ENCODE peak calls at places on chromosomes 13 and 19, in eight cellular contexts. J is H54; P is WTC11; R is astrocyte of the hippocampus; K is renal cortical epithelial cell; F is breast epithelium; O is PC-9; Z is activated naive CD4-positive, alpha-beta T cell treated with anti-CD3 and anti-CD28 coated beads, Interleukin-2, amount 50 U/mL, for 16 hours. D is an unnamed sample.

GRCh38 chr13:83780201-83780600 is 102.1 kb downstream of the SLITRK1 start:
- DNase-seq in K (peak; percentile 11), J (no peak), Z (no peak), O (no peak), P (peak; percentile 22), R (peak; percentile 4), F (no peak), D (no peak)

GRCh38 chr13:88622362-88622973 is 951.3 kb downstream of the SLITRK5 start:
- DNase-seq in O (no peak), J (no peak), K (no peak), Z (no peak), R (no peak), P (no peak), F (no peak), D (peak; percentile 59)

GRCh38 chr19:40626918-40627317 is 25.7 kb downstream of the LTBP4 start:
- DNase-seq in O (no peak), K (no peak), J (no peak), F (no peak), P (no peak), R (no peak), Z (no peak), D (no peak)

GRCh38 chr13:53090507-53090906 is 61.9 kb downstream of the OLFM4 start:
- DNase-seq in R (no peak), P (no peak), K (no peak), F (no peak), J (no peak), O (no peak), Z (no peak), D (no peak)

GRCh38 chr13:111929036-111929616 is 137.8 kb upstream of the SOX1 start:
- DNase-seq in O (no peak), Z (no peak), K (no peak), P (no peak), F (no peak), J (no peak), R (no peak), D (no peak)

GRCh38 chr13:29474991-29475390 is 120.5 kb downstream of the SLC7A1 start:
- DNase-seq in O (no peak), P (no peak), F (no peak), R (peak; percentile 93), K (peak; percentile 10), Z (no peak), J (no peak), D (no peak)

GRCh38 chr19:49560358-49560900 is 19.9 kb downstream of the NOSIP start:
- DNase-seq in Z (peak; percentile 39), O (no peak), R (no peak), K (no peak), J (no peak), P (no peak), F (no peak), D (no peak)

GRCh38 chr13:102317593-102317992 is 84.3 kb downstream of the FGF14 start:
- DNase-seq in O (no peak), Z (no peak), F (no peak), P (no peak), K (peak; percentile 60), R (peak; percentile 18), J (no peak), D (no peak)

GRCh38 chr19:5484398-5485285 is 29.4 kb downstream of the ZNRF4 start:
- DNase-seq in P (no peak), Z (no peak), F (no peak), R (peak; percentile 76), O (no peak), K (no peak), J (no peak), D (no peak)

GRCh38 chr13:102901615-102902305 is 55.9 kb downstream of the ERCC5 start:
- DNase-seq in P (no peak), Z (no peak), O (peak; percentile 21), F (no peak), K (peak; percentile 49), R (no peak), J (no peak), D (no peak)

GRCh38 chr19:32018014-32018413 is 327.4 kb upstream of the ZNF507 start:
- DNase-seq in F (no peak), R (peak; percentile 89), O (no peak), Z (no peak), J (no peak), P (no peak), K (peak; percentile 38), D (peak; percentile 82)

GRCh38 chr19:48510421-48511268 is 990 bp downstream of the LMTK3 start:
- DNase-seq in R (peak; percentile 74), Z (peak; percentile 75), J (no peak), F (peak; percentile 77), K (peak; percentile 31), P (peak; percentile 89), O (peak; percentile 52), D (no peak)

GRCh38 chr19:43700368-43701015 is 15.4 kb upstream of the IRGC start:
- DNase-seq in F (no peak), Z (no peak), P (no peak), K (no peak), J (no peak), O (no peak), R (peak; percentile 79), D (no peak)

GRCh38 chr19:16034180-16034579 is 42.1 kb upstream of the TPM4 start:
- DNase-seq in P (no peak), K (no peak), F (no peak), R (no peak), J (no peak), O (no peak), Z (no peak), D (no peak)

GRCh38 chr19:50555447-50556235 is 12.6 kb downstream of the LRRC4B start:
- DNase-seq in K (no peak), O (no peak), R (no peak), J (no peak), F (no peak), P (peak; percentile 68), Z (no peak), D (no peak)

GRCh38 chr19:35349614-35350521 is 2.2 kb downstream of the FFAR1 start:
- DNase-seq in P (no peak), K (no peak), J (no peak), Z (no peak), F (peak; percentile 34), O (no peak), R (no peak), D (no peak)

GRCh38 chr13:78909276-78909675 is 250.3 kb upstream of the OBI1 start:
- DNase-seq in Z (no peak), P (no peak), J (no peak), K (no peak), O (no peak), F (no peak), R (no peak), D (no peak)

GRCh38 chr13:110463876-110464510 is 97.5 kb downstream of the RAB20 start:
- DNase-seq in Z (no peak), R (no peak), O (no peak), J (no peak), F (no peak), K (no peak), P (no peak), D (no peak)

GRCh38 chr19:50780753-50781480 is 9.3 kb upstream of the ACP4 start:
- DNase-seq in Z (no peak), K (peak; percentile 29), O (no peak), J (no peak), F (no peak), R (peak; percentile 46), P (no peak), D (no peak)

GRCh38 chr13:112696001-112696868 is 6.4 kb downstream of the ATP11A start:
- DNase-seq in F (peak; percentile 40), Z (no peak), J (no peak), R (no peak), P (peak; percentile 9), K (no peak), O (no peak), D (no peak)

GRCh38 chr19:18418034-18418724 is 1.0 kb upstream of the SSBP4 start:
- DNase-seq in K (no peak), Z (peak; percentile 52), F (no peak), J (no peak), P (peak; percentile 11), R (peak; percentile 35), O (no peak), D (no peak)

GRCh38 chr19:48351341-48351752 is 12.4 kb downstream of the TMEM143 start:
- DNase-seq in F (peak; percentile 78), R (peak; percentile 71), J (peak; percentile 42), P (peak; percentile 90), O (no peak), Z (peak; percentile 80), K (no peak), D (no peak)

GRCh38 chr19:5547881-5548280 is 19.9 kb downstream of the TINCR start:
- DNase-seq in R (peak; percentile 39), J (peak; percentile 54), Z (no peak), K (peak; percentile 41), P (peak; percentile 69), O (peak; percentile 48), F (no peak), D (no peak)

GRCh38 chr19:17001603-17002183 is 24.9 kb downstream of the CPAMD8 start:
- DNase-seq in Z (peak; percentile 39), F (no peak), K (no peak), P (no peak), R (no peak), J (no peak), O (no peak), D (no peak)

GRCh38 chr13:82224806-82225205 is 1657.5 kb downstream of the SLITRK1 start:
- DNase-seq in Z (no peak), F (no peak), P (no peak), R (no peak), K (no peak), O (no peak), J (no peak), D (no peak)

GRCh38 chr13:59364508-59365187 is 799.1 kb downstream of the DIAPH3 start:
- DNase-seq in Z (no peak), F (no peak), R (no peak), K (no peak), P (peak; percentile 33), O (no peak), J (no peak), D (no peak)

GRCh38 chr13:31775686-31776085 is 36.4 kb downstream of the RXFP2 start:
- DNase-seq in Z (no peak), F (no peak), P (no peak), R (no peak), K (no peak), O (no peak), J (no peak), D (no peak)

GRCh38 chr19:48006762-48007161 is 12.3 kb downstream of the ELSPBP1 start:
- DNase-seq in Z (no peak), F (no peak), J (no peak), K (no peak), O (no peak), R (no peak), P (peak; percentile 32), D (no peak)

D was measured in epithelial cell of prostate.